ENCODE peak calls at places on chromosomes 3 and 15, in six cellular contexts. U is upper lobe of left lung, P is A549, G is HepG2, O is GM12878, E is K562. Q is an unnamed sample. For H3K4me1, the result is how much of the 10 kb centered on the place peaks cover.

GRCh38 chr3:9409981-9410849 is 12.8 kb downstream of the SETD5 start:
- ATAC-seq in U (peak), P (no peak), G (no peak), O (peak), E (peak), Q (no peak)

GRCh38 chr3:160210799-160211221 is 14.4 kb upstream of the C3orf80 start:
- ATAC-seq in U (peak), P (peak), G (peak), O (peak), E (peak), Q (no peak)

GRCh38 chr3:122092460-122093165 is 37.5 kb downstream of the CD86 start:
- ATAC-seq in U (peak), P (peak), G (peak), O (peak), E (peak), Q (no peak)

GRCh38 chr15:93900476-93901400 is 330.6 kb upstream of the MCTP2 start:
- ATAC-seq in U (peak), P (no peak), G (peak), O (no peak), E (no peak), Q (no peak)

GRCh38 chr15:94383706-94384105 is 152.3 kb downstream of the MCTP2 start:
- ATAC-seq in U (no peak), P (no peak), G (no peak), O (no peak), E (no peak), Q (no peak)

GRCh38 chr3:188197388-188197847 is 43.5 kb downstream of the LPP start:
- ATAC-seq in U (no peak), P (no peak), G (no peak), O (peak), E (no peak), Q (no peak)

GRCh38 chr3:158659454-158660237 is 12.8 kb downstream of the LXN start:
- ATAC-seq in U (peak), P (peak), G (peak), O (peak), E (peak), Q (no peak)

GRCh38 chr3:40705663-40706062 is 180.9 kb downstream of the ZNF621 start:
- ATAC-seq in U (no peak), P (no peak), G (no peak), O (no peak), E (no peak), Q (no peak)

GRCh38 chr15:58442122-58442521 is 10.3 kb downstream of the LIPC start:
- ATAC-seq in U (no peak), P (no peak), G (no peak), O (no peak), E (no peak), Q (no peak)

GRCh38 chr3:31673950-31674349 is 141.2 kb downstream of the STT3B start:
- ATAC-seq in U (no peak), P (no peak), G (no peak), O (no peak), E (no peak), Q (no peak)

GRCh38 chr15:40320931-40321371 is 2.5 kb upstream of the INAFM2 start:
- ATAC-seq in U (peak), P (peak), G (peak), O (peak), E (peak), Q (no peak)

GRCh38 chr15:65829150-65829764 is 37.2 kb upstream of the DENND4A start:
- ATAC-seq in U (no peak), P (no peak), G (no peak), O (peak), E (peak), Q (no peak)

GRCh38 chr3:156174229-156174847 is 54.0 kb downstream of the KCNAB1 start:
- ATAC-seq in U (peak), P (peak), G (peak), O (no peak), E (no peak), Q (no peak)

GRCh38 chr3:124787490-124788195 is 57.4 kb downstream of the UMPS start:
- ATAC-seq in U (no peak), P (peak), G (no peak), O (no peak), E (no peak), Q (no peak)

GRCh38 chr3:126017310-126017709 is 48.3 kb downstream of the ROPN1B start:
- ATAC-seq in U (no peak), P (no peak), G (no peak), O (no peak), E (no peak), Q (no peak)

GRCh38 chr15:77031376-77032050 is 36.6 kb downstream of the PSTPIP1 start:
- ATAC-seq in U (no peak), P (peak), G (peak), O (peak), E (peak), Q (no peak)

GRCh38 chr15:28885630-28886430 is at the start of gene APBA2:
- ATAC-seq in U (peak), P (peak), G (peak), O (no peak), E (peak), Q (peak)
- TF ChIP-seq CTCF in U (no peak), P (peak), G (no peak), O (no peak), E (no peak), Q (no peak)

GRCh38 chr3:130894130-130894872 is 417 bp downstream of the ATP2C1 start:
- ATAC-seq in U (peak), P (peak), G (peak), O (peak), E (peak), Q (peak)

GRCh38 chr3:130894873-130895330 is 1.0 kb downstream of the ATP2C1 start:
- ATAC-seq in U (no peak), P (no peak), G (no peak), O (no peak), E (no peak), Q (no peak)

GRCh38 chr3:130895690-130896089 is 1.8 kb downstream of the ATP2C1 start:
- ATAC-seq in U (no peak), P (no peak), G (no peak), O (no peak), E (no peak), Q (no peak)

GRCh38 chr3:130892759-130893239 is 1.1 kb upstream of the ATP2C1 start:
- ATAC-seq in U (peak), P (peak), G (peak), O (peak), E (peak), Q (peak)

GRCh38 chr3:130893240-130894129 is at the start of gene ATP2C1:
- ATAC-seq in U (peak), P (peak), G (peak), O (peak), E (peak), Q (peak)
- TF ChIP-seq EP300 in U (no peak), P (no peak), G (no peak), O (no peak), E (no peak), Q (no peak)

GRCh38 chr3:73349657-73350056 is 275.1 kb downstream of the PDZRN3 start:
- ATAC-seq in U (peak), P (no peak), G (no peak), O (no peak), E (no peak), Q (no peak)
- H3K4me1 ChIP-seq in U (under half), P (under half), G (under half), O (under half), E (under half), Q (under half)

GRCh38 chr3:114374433-114374832 is 80.6 kb downstream of the TIGIT start:
- ATAC-seq in U (no peak), P (no peak), G (no peak), O (no peak), E (no peak), Q (no peak)

GRCh38 chr3:114376091-114376490 is 82.3 kb downstream of the TIGIT start:
- ATAC-seq in U (peak), P (no peak), G (no peak), O (no peak), E (no peak), Q (peak)

GRCh38 chr3:114365268-114365667 is 71.4 kb downstream of the TIGIT start:
- ATAC-seq in U (no peak), P (no peak), G (no peak), O (no peak), E (no peak), Q (no peak)

GRCh38 chr3:114365909-114366308 is 72.1 kb downstream of the TIGIT start:
- ATAC-seq in U (no peak), P (no peak), G (no peak), O (no peak), E (no peak), Q (no peak)

GRCh38 chr3:114370537-114371174 is 76.8 kb downstream of the TIGIT start:
- ATAC-seq in U (no peak), P (peak), G (peak), O (peak), E (no peak), Q (no peak)
- TF ChIP-seq CTCF in U (no peak), P (no peak), G (no peak), O (no peak), E (no peak), Q (no peak)

GRCh38 chr3:85303156-85303555 is 344.4 kb downstream of the CADM2 start:
- ATAC-seq in U (no peak), P (no peak), G (no peak), O (no peak), E (no peak), Q (no peak)

GRCh38 chr3:85297291-85297690 is 338.5 kb downstream of the CADM2 start:
- ATAC-seq in U (no peak), P (no peak), G (no peak), O (no peak), E (no peak), Q (no peak)

DNA sequence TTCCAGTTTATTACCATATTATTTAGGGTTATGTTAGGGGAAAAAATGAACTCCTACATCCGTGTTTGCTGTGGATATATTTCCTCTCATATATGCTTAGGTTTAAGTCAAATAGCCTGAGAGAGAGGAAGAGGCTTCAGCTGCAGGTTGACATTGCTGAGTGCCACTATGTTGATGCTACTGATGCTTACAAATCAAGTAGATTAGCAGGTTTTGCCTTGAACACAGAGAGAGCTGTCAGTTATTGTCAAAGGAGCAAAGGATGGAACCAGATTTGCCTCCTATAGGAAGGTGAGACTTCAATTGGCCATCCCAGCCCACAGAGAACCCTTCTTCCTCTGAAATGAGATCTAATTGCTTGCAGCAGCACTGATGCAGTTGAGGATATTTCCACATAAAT is 339.2 kb downstream of the CADM2 start:
- ATAC-seq in U (no peak), P (no peak), G (no peak), O (no peak), E (no peak), Q (no peak)
- TF ChIP-seq EP300 in U (no peak), P (no peak), G (no peak), O (no peak), E (no peak), Q (no peak)

GRCh38 chr3:119375510-119375909 is 81.3 kb downstream of the ARHGAP31 start:
- ATAC-seq in U (no peak), P (no peak), G (no peak), O (no peak), E (no peak), Q (no peak)
- H3K4me1 ChIP-seq in U (under half), P (under half), G (under half), O (under half), E (under half), Q (under half)

GRCh38 chr15:67607959-67608605 is 65.6 kb downstream of the MAP2K5 start:
- ATAC-seq in U (no peak), P (no peak), G (no peak), O (no peak), E (no peak), Q (no peak)

GRCh38 chr15:67618312-67618711 is 75.8 kb downstream of the MAP2K5 start:
- ATAC-seq in U (no peak), P (no peak), G (no peak), O (no peak), E (no peak), Q (no peak)

GRCh38 chr15:67611803-67612369 is 69.4 kb downstream of the MAP2K5 start:
- ATAC-seq in U (no peak), P (no peak), G (peak), O (no peak), E (no peak), Q (no peak)

GRCh38 chr15:67613708-67614107 is 71.2 kb downstream of the MAP2K5 start:
- ATAC-seq in U (no peak), P (peak), G (no peak), O (peak), E (peak), Q (no peak)
- TF ChIP-seq CTCF in U (no peak), P (no peak), G (no peak), O (no peak), E (peak), Q (no peak)

DNA sequence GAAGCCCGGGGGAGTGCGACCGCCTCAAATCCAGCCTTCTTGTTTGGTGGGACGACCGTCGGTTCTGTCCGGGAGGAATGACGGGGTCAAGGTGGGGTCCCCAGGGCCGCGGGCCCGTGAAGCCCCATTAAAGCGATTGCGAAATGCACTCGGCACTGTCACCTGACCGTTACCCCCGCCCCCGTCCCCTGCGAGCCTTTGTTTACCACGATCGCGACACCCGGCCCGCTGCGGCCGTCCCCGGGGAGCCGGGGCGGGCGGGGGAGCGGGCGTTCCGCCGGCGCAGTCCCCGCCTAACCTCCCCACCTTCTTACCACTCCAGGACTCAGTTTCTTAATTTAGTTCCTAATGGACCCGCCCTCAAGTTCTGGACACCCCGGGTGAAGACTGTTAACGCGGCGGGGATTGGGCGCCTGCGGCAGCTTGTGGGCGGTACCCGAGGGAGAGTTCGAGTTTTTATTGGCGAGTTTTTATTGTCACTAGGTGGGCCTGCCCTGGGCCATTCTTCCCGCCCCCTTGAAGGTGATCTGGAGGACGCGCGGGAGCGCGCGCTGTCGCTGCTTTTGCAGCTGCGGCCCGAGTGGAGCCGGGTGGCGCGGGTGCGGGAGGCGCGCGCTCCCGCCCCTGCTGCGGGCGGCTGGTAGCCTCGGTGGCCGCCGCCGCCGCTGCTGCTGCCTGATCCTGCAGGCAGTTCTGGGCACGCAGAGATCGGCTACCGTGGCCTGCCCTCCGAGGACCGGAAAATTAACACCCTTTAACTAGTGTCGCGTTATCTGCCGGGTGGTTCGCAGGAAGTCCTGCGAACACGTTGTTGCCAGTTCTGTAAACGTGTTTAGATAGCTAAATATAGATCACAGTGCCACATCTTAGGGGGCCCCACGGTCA is 1.0 kb downstream of the KLHL24 start:
- ATAC-seq in U (peak), P (peak), G (peak), O (peak), E (peak), Q (peak)
- TF ChIP-seq EP300 in U (peak), P (no peak), G (no peak), O (no peak), E (no peak), Q (no peak)